ENCODE peak calls at places on chromosomes 5 and 9, in ten cellular contexts. One of them, this sample, is unnamed.

GRCh38 chr9:29176231-29176630 is 1603.0 kb upstream of the C9orf72 start:
- DNase-seq in uterus: no peak
- DNase-seq in GM23338: no peak
- DNase-seq in sigmoid colon: no peak
- DNase-seq in HCT116: no peak
- DNase-seq in heart right ventricle: no peak
- DNase-seq in left ventricle myocardium inferior: no peak
- DNase-seq in CD4-positive, alpha-beta T cell: no peak
- DNase-seq in K562: no peak
- DNase-seq in brain microvascular endothelial cell: no peak
- DNase-seq in this sample: no peak

GRCh38 chr9:96027271-96028131 is 152.0 kb downstream of the ERCC6L2 start:
- DNase-seq in K562: no peak
- DNase-seq in left ventricle myocardium inferior: peak; percentile 33
- DNase-seq in uterus: no peak
- DNase-seq in HCT116: no peak
- DNase-seq in brain microvascular endothelial cell: no peak
- DNase-seq in heart right ventricle: peak; percentile 39
- DNase-seq in CD4-positive, alpha-beta T cell: no peak
- DNase-seq in GM23338: peak; percentile 65
- DNase-seq in sigmoid colon: no peak
- DNase-seq in this sample: peak; percentile 41

GRCh38 chr9:138118601-138119071 is 241.1 kb downstream of the CACNA1B start:
- DNase-seq in left ventricle myocardium inferior: no peak
- DNase-seq in heart right ventricle: no peak
- DNase-seq in brain microvascular endothelial cell: no peak
- DNase-seq in HCT116: no peak
- DNase-seq in GM23338: no peak
- DNase-seq in K562: no peak
- DNase-seq in CD4-positive, alpha-beta T cell: no peak
- DNase-seq in sigmoid colon: no peak
- DNase-seq in uterus: no peak
- DNase-seq in this sample: peak; percentile 2

GRCh38 chr5:142740903-142741302 is 29.3 kb upstream of the ARHGAP26 start:
- DNase-seq in uterus: peak; percentile 48
- DNase-seq in CD4-positive, alpha-beta T cell: no peak
- DNase-seq in K562: no peak
- DNase-seq in heart right ventricle: no peak
- DNase-seq in HCT116: no peak
- DNase-seq in sigmoid colon: no peak
- DNase-seq in brain microvascular endothelial cell: no peak
- DNase-seq in GM23338: no peak
- DNase-seq in left ventricle myocardium inferior: no peak
- DNase-seq in this sample: no peak

GRCh38 chr9:18906656-18907395 is 126.2 kb downstream of the SAXO1 start:
- DNase-seq in GM23338: no peak
- DNase-seq in CD4-positive, alpha-beta T cell: no peak
- DNase-seq in heart right ventricle: no peak
- DNase-seq in left ventricle myocardium inferior: no peak
- DNase-seq in brain microvascular endothelial cell: peak; percentile 63
- DNase-seq in uterus: no peak
- DNase-seq in K562: no peak
- DNase-seq in sigmoid colon: no peak
- DNase-seq in HCT116: no peak
- DNase-seq in this sample: peak; percentile 35

GRCh38 chr5:29469581-29469980 is 1723.9 kb upstream of the CDH6 start:
- DNase-seq in CD4-positive, alpha-beta T cell: no peak
- DNase-seq in left ventricle myocardium inferior: no peak
- DNase-seq in heart right ventricle: no peak
- DNase-seq in HCT116: no peak
- DNase-seq in GM23338: no peak
- DNase-seq in brain microvascular endothelial cell: no peak
- DNase-seq in uterus: no peak
- DNase-seq in K562: no peak
- DNase-seq in sigmoid colon: no peak
- DNase-seq in this sample: no peak

GRCh38 chr9:98331536-98332259 is 76.2 kb upstream of the TBC1D2 start:
- DNase-seq in uterus: no peak
- DNase-seq in brain microvascular endothelial cell: no peak
- DNase-seq in GM23338: no peak
- DNase-seq in CD4-positive, alpha-beta T cell: no peak
- DNase-seq in K562: no peak
- DNase-seq in HCT116: no peak
- DNase-seq in sigmoid colon: no peak
- DNase-seq in heart right ventricle: no peak
- DNase-seq in left ventricle myocardium inferior: no peak
- DNase-seq in this sample: no peak

GRCh38 chr9:17116400-17116837 is 18.4 kb upstream of the CNTLN start:
- DNase-seq in uterus: no peak
- DNase-seq in K562: no peak
- DNase-seq in heart right ventricle: no peak
- DNase-seq in GM23338: peak; percentile 60
- DNase-seq in CD4-positive, alpha-beta T cell: no peak
- DNase-seq in sigmoid colon: no peak
- DNase-seq in brain microvascular endothelial cell: no peak
- DNase-seq in HCT116: peak; percentile 19
- DNase-seq in left ventricle myocardium inferior: no peak
- DNase-seq in this sample: peak; percentile 54

GRCh38 chr5:177545487-177546261 is 8.7 kb downstream of the FAM193B start:
- DNase-seq in left ventricle myocardium inferior: peak; percentile 56
- DNase-seq in brain microvascular endothelial cell: peak; percentile 85
- DNase-seq in HCT116: no peak
- DNase-seq in GM23338: no peak
- DNase-seq in CD4-positive, alpha-beta T cell: no peak
- DNase-seq in sigmoid colon: peak; percentile 91
- DNase-seq in K562: no peak
- DNase-seq in heart right ventricle: no peak
- DNase-seq in uterus: peak; percentile 87
- DNase-seq in this sample: peak; percentile 37

GRCh38 chr5:150137168-150137957 is 18.3 kb downstream of the PDGFRB start:
- DNase-seq in K562: no peak
- DNase-seq in GM23338: peak; percentile 51
- DNase-seq in sigmoid colon: no peak
- DNase-seq in heart right ventricle: peak; percentile 24
- DNase-seq in brain microvascular endothelial cell: peak; percentile 60
- DNase-seq in left ventricle myocardium inferior: no peak
- DNase-seq in HCT116: no peak
- DNase-seq in uterus: no peak
- DNase-seq in CD4-positive, alpha-beta T cell: no peak
- DNase-seq in this sample: peak; percentile 52

GRCh38 chr5:138275895-138276294 is 1.5 kb upstream of the GFRA3 start:
- DNase-seq in brain microvascular endothelial cell: no peak
- DNase-seq in uterus: no peak
- DNase-seq in heart right ventricle: no peak
- DNase-seq in K562: no peak
- DNase-seq in left ventricle myocardium inferior: no peak
- DNase-seq in HCT116: no peak
- DNase-seq in sigmoid colon: no peak
- DNase-seq in CD4-positive, alpha-beta T cell: no peak
- DNase-seq in GM23338: no peak
- DNase-seq in this sample: no peak

GRCh38 chr5:151745071-151745705 is 13.2 kb downstream of the ATOX1 start:
- DNase-seq in sigmoid colon: peak; percentile 89
- DNase-seq in brain microvascular endothelial cell: peak; percentile 84
- DNase-seq in heart right ventricle: peak; percentile 42
- DNase-seq in CD4-positive, alpha-beta T cell: peak; percentile 30
- DNase-seq in K562: no peak
- DNase-seq in uterus: peak; percentile 45
- DNase-seq in left ventricle myocardium inferior: peak; percentile 52
- DNase-seq in GM23338: no peak
- DNase-seq in HCT116: peak; percentile 98
- DNase-seq in this sample: no peak

GRCh38 chr9:21559402-21560280 is 77.5 kb upstream of the IFNE start:
- DNase-seq in heart right ventricle: peak; percentile 9
- DNase-seq in HCT116: no peak
- DNase-seq in GM23338: peak; percentile 83
- DNase-seq in sigmoid colon: peak; percentile 65
- DNase-seq in left ventricle myocardium inferior: no peak
- DNase-seq in uterus: no peak
- DNase-seq in brain microvascular endothelial cell: no peak
- DNase-seq in CD4-positive, alpha-beta T cell: peak; percentile 47
- DNase-seq in K562: no peak
- DNase-seq in this sample: peak; percentile 87

GRCh38 chr9:5459289-5459829 is 9.0 kb downstream of the CD274 start:
- DNase-seq in HCT116: no peak
- DNase-seq in uterus: no peak
- DNase-seq in CD4-positive, alpha-beta T cell: no peak
- DNase-seq in sigmoid colon: no peak
- DNase-seq in K562: no peak
- DNase-seq in GM23338: peak; percentile 37
- DNase-seq in left ventricle myocardium inferior: no peak
- DNase-seq in brain microvascular endothelial cell: no peak
- DNase-seq in heart right ventricle: no peak
- DNase-seq in this sample: no peak

GRCh38 chr9:109968702-109969450 is 188.9 kb downstream of the PALM2AKAP2 start:
- DNase-seq in heart right ventricle: no peak
- DNase-seq in K562: no peak
- DNase-seq in HCT116: no peak
- DNase-seq in left ventricle myocardium inferior: no peak
- DNase-seq in brain microvascular endothelial cell: peak; percentile 40
- DNase-seq in GM23338: peak; percentile 60
- DNase-seq in uterus: peak; percentile 20
- DNase-seq in sigmoid colon: no peak
- DNase-seq in CD4-positive, alpha-beta T cell: no peak
- DNase-seq in this sample: peak; percentile 47

GRCh38 chr5:78806544-78806943 is 158.0 kb upstream of the LHFPL2 start:
- DNase-seq in uterus: no peak
- DNase-seq in left ventricle myocardium inferior: no peak
- DNase-seq in K562: no peak
- DNase-seq in CD4-positive, alpha-beta T cell: no peak
- DNase-seq in brain microvascular endothelial cell: peak; percentile 93
- DNase-seq in heart right ventricle: no peak
- DNase-seq in HCT116: peak; percentile 4
- DNase-seq in sigmoid colon: no peak
- DNase-seq in GM23338: no peak
- DNase-seq in this sample: no peak

DNA sequence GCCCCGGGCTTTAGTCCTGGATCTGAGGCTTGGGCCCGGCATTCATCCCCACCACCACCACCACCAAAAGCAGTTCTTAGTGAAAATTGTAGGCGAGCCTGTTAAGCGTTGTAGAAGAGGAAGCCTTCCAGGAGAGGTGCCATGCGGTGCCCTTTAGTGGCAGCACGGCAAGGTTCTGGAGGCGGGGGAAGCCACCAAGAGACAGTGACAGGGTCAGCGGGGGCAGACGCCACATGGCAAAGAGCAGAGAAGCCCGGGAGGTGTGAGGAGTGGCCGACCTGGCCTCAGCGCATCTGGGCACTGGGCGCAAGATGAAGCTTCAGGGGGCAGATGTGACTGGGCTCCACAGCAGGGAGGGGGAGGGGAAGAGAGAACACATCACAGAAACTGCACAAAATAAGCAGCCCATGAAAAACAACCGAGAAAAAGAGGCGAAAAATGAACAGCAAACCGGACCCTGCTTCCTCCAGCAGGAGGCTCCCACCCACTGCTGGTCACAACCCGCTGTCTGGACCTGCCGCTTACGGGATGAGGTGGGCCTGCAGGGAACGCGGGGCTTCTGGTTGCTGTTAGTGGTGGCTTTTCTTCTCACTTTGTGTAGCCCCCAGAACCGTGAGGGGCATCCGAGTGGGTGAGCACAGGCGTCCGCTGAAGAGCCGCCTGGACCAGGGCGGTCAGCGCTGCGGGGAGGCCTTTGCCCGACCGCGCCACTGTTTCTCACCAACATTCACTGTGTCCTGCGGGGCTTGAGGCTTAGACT is 4.3 kb downstream of the LRRC14B start:
- DNase-seq in heart right ventricle: no peak
- DNase-seq in HCT116: no peak
- DNase-seq in sigmoid colon: peak; percentile 52
- DNase-seq in K562: peak; percentile 54
- DNase-seq in CD4-positive, alpha-beta T cell: no peak
- DNase-seq in left ventricle myocardium inferior: no peak
- DNase-seq in brain microvascular endothelial cell: no peak
- DNase-seq in uterus: no peak
- DNase-seq in GM23338: peak; percentile 45
- DNase-seq in this sample: no peak
- TF ChIP-seq CTCF in heart right ventricle: no peak
- TF ChIP-seq CTCF in HCT116: no peak
- TF ChIP-seq CTCF in sigmoid colon: no peak
- TF ChIP-seq CTCF in K562: peak; percentile 72
- TF ChIP-seq CTCF in CD4-positive, alpha-beta T cell: no peak
- TF ChIP-seq CTCF in left ventricle myocardium inferior: no peak
- TF ChIP-seq CTCF in brain microvascular endothelial cell: peak; percentile 47
- TF ChIP-seq CTCF in uterus: no peak
- TF ChIP-seq CTCF in GM23338: peak; percentile 24
- TF ChIP-seq CTCF in this sample: no peak

GRCh38 chr9:89177401-89178161 is 1.0 kb downstream of the SHC3 start:
- DNase-seq in sigmoid colon: no peak
- DNase-seq in uterus: no peak
- DNase-seq in K562: no peak
- DNase-seq in heart right ventricle: no peak
- DNase-seq in GM23338: peak; percentile 67
- DNase-seq in HCT116: no peak
- DNase-seq in CD4-positive, alpha-beta T cell: no peak
- DNase-seq in left ventricle myocardium inferior: no peak
- DNase-seq in brain microvascular endothelial cell: no peak
- DNase-seq in this sample: no peak
- H3K27ac ChIP-seq in sigmoid colon: peak overlapping the region; percentile 28
- H3K27ac ChIP-seq in uterus: no peak overlapping the region
- H3K27ac ChIP-seq in K562: no peak overlapping the region
- H3K27ac ChIP-seq in heart right ventricle: no peak overlapping the region
- H3K27ac ChIP-seq in GM23338: no peak overlapping the region
- H3K27ac ChIP-seq in HCT116: no peak overlapping the region
- H3K27ac ChIP-seq in CD4-positive, alpha-beta T cell: no peak overlapping the region
- H3K27ac ChIP-seq in left ventricle myocardium inferior: no peak overlapping the region
- H3K27ac ChIP-seq in brain microvascular endothelial cell: peak overlapping the region; percentile 56
- H3K27ac ChIP-seq in this sample: no peak overlapping the region

DNA sequence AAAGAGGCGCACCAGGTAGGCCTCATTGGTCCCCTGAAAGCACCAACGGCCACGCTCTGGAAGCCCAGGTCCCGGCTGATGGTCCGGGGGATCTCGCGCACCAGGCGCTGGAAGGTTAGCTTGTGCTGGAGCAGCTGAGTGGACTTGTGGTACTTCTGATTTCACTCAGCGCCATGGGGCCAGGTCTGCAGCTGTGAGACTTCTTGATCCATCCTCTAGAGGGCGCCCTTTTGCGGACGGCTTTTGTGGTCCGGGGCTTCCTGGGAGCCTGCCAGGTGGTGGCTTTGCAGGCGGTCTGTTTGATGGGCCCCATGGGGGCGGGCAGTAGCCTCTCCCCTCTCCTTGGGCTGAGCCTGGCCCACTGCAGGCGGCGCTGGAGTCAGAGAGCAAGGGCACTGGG is 10.4 kb downstream of the TAF11L12 start:
- DNase-seq in brain microvascular endothelial cell: no peak
- DNase-seq in sigmoid colon: no peak
- DNase-seq in uterus: no peak
- DNase-seq in heart right ventricle: no peak
- DNase-seq in HCT116: no peak
- DNase-seq in GM23338: peak; percentile 77
- DNase-seq in K562: peak; percentile 62
- DNase-seq in left ventricle myocardium inferior: no peak
- DNase-seq in CD4-positive, alpha-beta T cell: no peak
- DNase-seq in this sample: no peak
- TF ChIP-seq CTCF in brain microvascular endothelial cell: peak; percentile 3
- TF ChIP-seq CTCF in sigmoid colon: no peak
- TF ChIP-seq CTCF in uterus: no peak
- TF ChIP-seq CTCF in heart right ventricle: no peak
- TF ChIP-seq CTCF in HCT116: no peak
- TF ChIP-seq CTCF in GM23338: peak; percentile 74
- TF ChIP-seq CTCF in K562: peak; percentile 49
- TF ChIP-seq CTCF in left ventricle myocardium inferior: no peak
- TF ChIP-seq CTCF in CD4-positive, alpha-beta T cell: no peak
- TF ChIP-seq CTCF in this sample: no peak

GRCh38 chr9:34652608-34653007 is 623 bp downstream of the IL11RA start:
- DNase-seq in sigmoid colon: no peak
- DNase-seq in K562: no peak
- DNase-seq in HCT116: no peak
- DNase-seq in CD4-positive, alpha-beta T cell: no peak
- DNase-seq in heart right ventricle: no peak
- DNase-seq in brain microvascular endothelial cell: no peak
- DNase-seq in GM23338: no peak
- DNase-seq in uterus: no peak
- DNase-seq in left ventricle myocardium inferior: no peak
- DNase-seq in this sample: no peak
- H3K27ac ChIP-seq in sigmoid colon: peak overlapping the region; percentile 83
- H3K27ac ChIP-seq in K562: peak overlapping the region; percentile 72
- H3K27ac ChIP-seq in HCT116: peak overlapping the region; percentile 50
- H3K27ac ChIP-seq in CD4-positive, alpha-beta T cell: no peak overlapping the region
- H3K27ac ChIP-seq in heart right ventricle: no peak overlapping the region
- H3K27ac ChIP-seq in brain microvascular endothelial cell: no peak overlapping the region
- H3K27ac ChIP-seq in GM23338: no peak overlapping the region
- H3K27ac ChIP-seq in uterus: peak overlapping the region; percentile 81
- H3K27ac ChIP-seq in left ventricle myocardium inferior: peak overlapping the region; percentile 93
- H3K27ac ChIP-seq in this sample: peak overlapping the region; percentile 94

This sample was measured in hepatocyte.